ENCODE peak calls at places on chromosome X, in five cellular contexts. C is endodermal cell, I is brain microvascular endothelial cell, J is body of pancreas, U is caudate nucleus. B is an unnamed sample.

GRCh38 chrX:123081766-123082165 is 102.3 kb upstream of the GRIA3 start:
- DNase-seq in I (peak; percentile 58), J (no peak), C (no peak), U (no peak), B (no peak)

GRCh38 chrX:16123222-16123786 is at the start of gene GRPR:
- DNase-seq in I (peak; percentile 90), J (peak; percentile 91), C (peak; percentile 97), U (peak; percentile 25), B (peak; percentile 75)

GRCh38 chrX:94908171-94908570 is 1234.2 kb downstream of the FAM133A start:
- DNase-seq in I (no peak), J (no peak), C (no peak), U (no peak), B (no peak)

GRCh38 chrX:155747520-155747919 is 133.6 kb upstream of the VAMP7 start:
- DNase-seq in C (no peak), I (no peak), J (peak; percentile 29), U (no peak), B (peak; percentile 83)

GRCh38 chrX:53244610-53245009 is 19.6 kb upstream of the KDM5C start:
- DNase-seq in C (no peak), J (no peak), I (no peak), U (no peak), B (no peak)

GRCh38 chrX:41960142-41960541 is 36.8 kb upstream of the CASK start:
- DNase-seq in I (no peak), U (no peak), C (peak; percentile 74), J (no peak), B (no peak)

GRCh38 chrX:70444326-70445196 is at the start of gene DLG3:
- DNase-seq in C (peak; percentile 86), I (no peak), J (no peak), U (peak; percentile 45), B (no peak)

GRCh38 chrX:150165776-150166610 is 197.1 kb upstream of the MAMLD1 start:
- DNase-seq in U (no peak), I (no peak), C (no peak), J (no peak), B (no peak)

GRCh38 chrX:55489315-55490009 is at the start of gene USP51:
- DNase-seq in J (peak; percentile 52), I (peak; percentile 9), U (peak; percentile 46), C (peak; percentile 86), B (no peak)

GRCh38 chrX:968391-968790 is 244.1 kb downstream of the CRLF2 start:
- DNase-seq in J (no peak), I (no peak), U (no peak), C (no peak), B (no peak)

GRCh38 chrX:108537005-108537404 is 97.4 kb downstream of the COL4A5 start:
- DNase-seq in I (peak; percentile 64), J (no peak), C (peak; percentile 69), U (no peak), B (peak; percentile 19)

GRCh38 chrX:132490086-132490419 is 1.2 kb upstream of the MBNL3 start:
- DNase-seq in J (no peak), U (no peak), C (no peak), I (no peak), B (no peak)
- H3K27ac ChIP-seq in J (peak overlapping the region; percentile 95), U (no peak overlapping the region), C (no peak overlapping the region), I (no peak overlapping the region), B (peak overlapping the region; percentile 95)

DNA sequence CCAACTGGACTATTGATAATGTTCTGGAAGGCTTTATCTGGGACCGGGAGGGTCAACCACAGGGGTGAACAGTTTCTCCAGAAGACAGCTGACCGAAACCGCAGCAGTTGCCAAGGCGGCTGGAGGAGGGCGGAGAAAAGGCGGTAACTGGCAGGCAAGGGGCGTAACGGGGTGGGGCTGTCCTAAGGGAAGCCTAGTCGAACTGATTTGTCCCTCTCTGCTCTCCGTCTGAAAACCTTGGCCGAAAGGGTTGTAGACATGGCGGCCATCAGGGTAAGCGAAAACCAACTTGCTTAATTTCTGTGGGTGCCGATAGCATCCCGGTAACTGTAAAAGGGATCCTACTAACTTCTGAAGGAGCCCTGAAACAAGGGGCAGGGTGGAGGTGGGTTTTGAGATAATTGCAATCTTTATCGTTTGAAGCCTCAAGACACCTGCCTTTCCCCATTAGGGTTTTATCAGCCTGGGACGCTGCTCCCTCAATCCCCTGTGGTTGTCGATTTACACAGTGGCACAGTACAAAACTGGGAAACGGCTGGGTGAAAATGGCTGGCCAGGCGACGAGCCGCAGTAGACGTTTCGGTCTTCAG is at the start of gene APOOL:
- DNase-seq in J (peak; percentile 90), I (peak; percentile 89), C (peak; percentile 92), U (peak; percentile 58), B (peak; percentile 89)
- H3K27ac ChIP-seq in J (peak within 1 kb of the TSS; percentile 81), I (peak within 1 kb of the TSS; percentile 11), C (no peak within 1 kb of the TSS), U (no peak within 1 kb of the TSS), B (peak within 1 kb of the TSS; percentile 0)

GRCh38 chrX:7131621-7132020 is 15.9 kb upstream of the STS start:
- DNase-seq in I (no peak), U (no peak), C (no peak), J (no peak), B (no peak)
- H3K27ac ChIP-seq in I (no peak overlapping the region), U (no peak overlapping the region), C (no peak overlapping the region), J (peak overlapping the region; percentile 79), B (peak overlapping the region; percentile 72)

DNA sequence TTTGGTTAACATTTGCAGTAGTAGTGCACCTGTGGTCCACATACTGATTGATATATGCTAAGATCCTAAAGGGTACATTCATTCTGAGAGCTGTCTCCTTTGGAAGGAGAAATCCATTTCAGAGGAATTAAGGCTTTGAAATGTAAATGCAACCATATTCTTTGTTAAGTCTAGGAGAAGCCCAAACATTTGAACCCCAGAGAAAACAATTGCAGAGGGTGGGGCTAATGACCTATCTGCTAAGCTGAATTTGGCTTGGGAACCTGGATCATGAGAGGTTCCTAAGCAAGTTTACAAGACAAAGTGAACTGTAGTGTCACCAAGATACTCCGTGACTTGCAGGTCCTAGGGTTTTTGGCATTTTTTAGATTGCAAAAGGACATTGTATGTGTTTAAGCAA is 41.2 kb downstream of the LAS1L start:
- DNase-seq in I (no peak), J (no peak), C (no peak), U (no peak), B (no peak)
- H3K27ac ChIP-seq in I (no peak overlapping the region), J (no peak overlapping the region), C (no peak overlapping the region), U (no peak overlapping the region), B (no peak overlapping the region)

DNA sequence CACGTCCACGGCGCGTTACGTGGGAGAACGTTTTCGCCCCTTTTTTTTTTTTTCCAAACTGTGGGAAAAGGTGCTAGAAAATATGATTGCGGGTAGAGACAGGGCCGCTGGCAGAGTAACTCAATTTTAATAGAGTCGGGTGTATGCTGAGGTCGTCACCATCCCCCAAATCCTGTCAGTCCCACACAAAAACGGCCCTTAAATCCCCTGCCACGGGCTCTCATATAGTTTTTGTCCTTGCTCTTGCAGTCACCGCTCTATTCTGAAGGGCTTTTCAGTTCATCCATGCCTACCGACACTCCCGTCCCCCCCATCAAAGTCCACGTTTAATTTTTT is 796 bp upstream of the MED14 start:
- DNase-seq in I (no peak), J (no peak), C (no peak), U (no peak), B (no peak)
- H3K27ac ChIP-seq in I (peak overlapping the region; percentile 89), J (peak overlapping the region; percentile 92), C (peak overlapping the region; percentile 91), U (peak overlapping the region; percentile 94), B (peak overlapping the region; percentile 89)

GRCh38 chrX:48694776-48695523 is 1.6 kb upstream of the SUV39H1 start:
- DNase-seq in J (no peak), U (no peak), C (no peak), I (no peak), B (no peak)
- H3K27ac ChIP-seq in J (no peak overlapping the region), U (no peak overlapping the region), C (peak overlapping the region; percentile 85), I (no peak overlapping the region), B (no peak overlapping the region)

GRCh38 chrX:72041166-72041565 is 90.5 kb downstream of the RTL5 start:
- DNase-seq in J (no peak), U (no peak), C (peak; percentile 14), I (no peak), B (no peak)
- H3K27ac ChIP-seq in J (no peak overlapping the region), U (no peak overlapping the region), C (no peak overlapping the region), I (no peak overlapping the region), B (no peak overlapping the region)

GRCh38 chrX:103183912-103184311 is 31.0 kb upstream of the BEX4 start:
- DNase-seq in I (no peak), J (no peak), U (no peak), C (peak; percentile 67), B (no peak)
- H3K27ac ChIP-seq in I (no peak overlapping the region), J (no peak overlapping the region), U (no peak overlapping the region), C (no peak overlapping the region), B (no peak overlapping the region)

GRCh38 chrX:38943120-38943519 is 141.9 kb downstream of the MID1IP1 start:
- DNase-seq in C (no peak), J (no peak), U (no peak), I (no peak), B (no peak)

GRCh38 chrX:38941675-38942074 is 140.4 kb downstream of the MID1IP1 start:
- DNase-seq in U (no peak), J (no peak), I (no peak), C (no peak), B (no peak)

GRCh38 chrX:38937926-38938325 is 136.7 kb downstream of the MID1IP1 start:
- DNase-seq in U (no peak), I (no peak), J (no peak), C (no peak), B (peak; percentile 23)

GRCh38 chrX:38939067-38939466 is 137.8 kb downstream of the MID1IP1 start:
- DNase-seq in J (peak; percentile 31), U (no peak), I (no peak), C (no peak), B (no peak)

GRCh38 chrX:38940547-38940946 is 139.3 kb downstream of the MID1IP1 start:
- DNase-seq in U (no peak), J (no peak), I (no peak), C (no peak), B (no peak)
- H3K27ac ChIP-seq in U (no peak overlapping the region), J (no peak overlapping the region), I (no peak overlapping the region), C (no peak overlapping the region), B (no peak overlapping the region)

GRCh38 chrX:131764224-131764623 is 220.3 kb downstream of the OR13H1 start:
- DNase-seq in C (no peak), U (no peak), I (no peak), J (no peak), B (no peak)

GRCh38 chrX:131763674-131764073 is 219.8 kb downstream of the OR13H1 start:
- DNase-seq in I (peak; percentile 61), U (peak; percentile 23), C (no peak), J (peak; percentile 91), B (no peak)

DNA sequence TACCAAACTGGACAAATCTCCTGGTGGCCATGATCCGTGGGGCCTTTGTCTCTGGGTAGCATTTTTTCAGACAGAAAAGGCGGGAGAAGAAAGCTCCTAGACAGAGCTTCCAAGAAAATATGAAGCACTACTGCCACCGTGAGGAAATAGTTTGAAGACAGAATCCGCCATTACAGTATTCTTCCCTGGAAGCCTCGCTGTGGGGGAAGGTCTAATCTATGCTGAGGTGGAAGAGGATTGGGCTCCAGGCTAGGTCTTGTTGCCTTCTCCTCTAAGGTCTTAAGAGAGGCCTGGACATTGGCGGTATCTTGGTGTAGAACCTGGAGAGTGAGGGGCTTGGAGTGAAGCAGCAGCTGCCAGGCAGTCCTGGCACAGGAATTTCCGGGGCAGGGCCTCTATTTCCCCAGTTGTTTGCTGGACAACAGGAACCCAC is 218.9 kb downstream of the OR13H1 start:
- DNase-seq in I (peak; percentile 64), U (no peak), C (no peak), J (peak; percentile 76), B (no peak)
- H3K27ac ChIP-seq in I (no peak overlapping the region), U (peak overlapping the region; percentile 49), C (no peak overlapping the region), J (no peak overlapping the region), B (no peak overlapping the region)